ENCODE peak calls at places on chromosome 18, in seven cellular contexts. K, N, G, W, V, D and Y are unnamed samples.

GRCh38 chr18:24763765-24764548 is 303.5 kb downstream of the HRH4 start:
- DNase-seq in W (no peak), N (no peak), D (peak; percentile 83), K (no peak), G (no peak), V (no peak), Y (no peak)

GRCh38 chr18:22278798-22279197 is 109.4 kb downstream of the GATA6 start:
- DNase-seq in W (no peak), N (no peak), D (no peak), K (no peak), V (no peak), G (no peak), Y (no peak)

GRCh38 chr18:32881009-32881408 is 108.2 kb upstream of the KLHL14 start:
- DNase-seq in V (no peak), G (no peak), N (no peak), D (no peak), K (no peak), W (no peak), Y (no peak)

GRCh38 chr18:54149078-54149697 is 75.3 kb downstream of the MBD2 start:
- DNase-seq in K (no peak), G (peak; percentile 69), N (peak; percentile 63), W (peak; percentile 46), V (peak; percentile 94), D (peak; percentile 64), Y (peak; percentile 24)

GRCh38 chr18:13615432-13615861 is 110.9 kb downstream of the FAM210A start:
- DNase-seq in K (no peak), V (no peak), N (no peak), W (no peak), G (no peak), D (no peak), Y (no peak)

GRCh38 chr18:3209859-3210569 is 9.8 kb downstream of the MYOM1 start:
- DNase-seq in W (no peak), K (no peak), G (peak; percentile 20), D (no peak), N (no peak), V (no peak), Y (no peak)

GRCh38 chr18:11752116-11752911 is 63.2 kb downstream of the GNAL start:
- DNase-seq in N (no peak), V (no peak), D (peak; percentile 32), W (peak; percentile 60), K (no peak), G (no peak), Y (no peak)

GRCh38 chr18:47254341-47254939 is 3.0 kb upstream of the SKOR2 start:
- DNase-seq in D (peak; percentile 75), G (no peak), V (peak; percentile 28), K (peak; percentile 69), W (no peak), N (no peak), Y (peak; percentile 50)

GRCh38 chr18:46424898-46425297 is 232.1 kb downstream of the LOXHD1 start:
- DNase-seq in D (no peak), V (no peak), N (no peak), W (no peak), K (no peak), G (no peak), Y (peak; percentile 80)

GRCh38 chr18:22346342-22346967 is 71.3 kb downstream of the CTAGE1 start:
- DNase-seq in G (no peak), K (no peak), D (peak; percentile 71), W (no peak), N (no peak), V (peak; percentile 93), Y (peak; percentile 76)

GRCh38 chr18:58046087-58046793 is 2.2 kb downstream of the NEDD4L start:
- DNase-seq in D (no peak), V (no peak), K (no peak), W (no peak), N (no peak), G (no peak), Y (no peak)

GRCh38 chr18:58047556-58047882 is 3.5 kb downstream of the NEDD4L start:
- DNase-seq in W (no peak), G (no peak), D (no peak), N (no peak), K (no peak), V (no peak), Y (no peak)

GRCh38 chr18:58049000-58049688 is 5.1 kb downstream of the NEDD4L start:
- DNase-seq in V (no peak), W (no peak), G (no peak), D (no peak), N (no peak), K (no peak), Y (no peak)

GRCh38 chr18:58046794-58047555 is 2.9 kb downstream of the NEDD4L start:
- DNase-seq in V (no peak), G (no peak), K (no peak), N (no peak), D (no peak), W (no peak), Y (no peak)

GRCh38 chr18:58048243-58048642 is 4.2 kb downstream of the NEDD4L start:
- DNase-seq in N (no peak), K (no peak), V (peak; percentile 34), D (no peak), G (no peak), W (no peak), Y (no peak)
- TF ChIP-seq POLR2A in N (no peak), K (no peak), V (no peak), D (no peak), G (no peak), W (no peak), Y (no peak)

DNA sequence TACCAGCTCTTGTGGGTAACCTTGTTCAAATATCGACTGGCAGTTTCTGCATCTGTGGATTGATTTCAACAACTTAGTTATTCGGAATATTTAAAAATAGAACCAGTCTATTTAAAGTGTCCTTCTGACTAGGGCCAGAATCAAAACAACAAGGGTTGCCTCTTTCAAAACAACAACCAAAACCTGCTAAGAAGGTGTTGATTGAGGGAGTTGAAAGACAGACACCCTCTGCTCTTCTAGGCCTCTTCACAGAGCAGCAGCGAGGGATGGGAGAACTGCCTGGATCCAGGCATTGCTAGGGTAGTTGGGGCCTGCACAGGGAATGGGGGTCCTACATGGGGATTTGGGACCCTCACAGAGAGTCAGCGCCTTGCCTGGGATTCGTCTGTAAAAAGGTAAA is 19.8 kb downstream of the TTR start:
- DNase-seq in W (no peak), V (no peak), D (no peak), G (no peak), K (no peak), N (no peak), Y (no peak)
- H3K4me1 ChIP-seq in W (no peaks in the 10 kb centered on the region), V (no peaks in the 10 kb centered on the region), D (no peaks in the 10 kb centered on the region), G (peaks cover 5% of the 10 kb centered on the region), K (no peaks in the 10 kb centered on the region), N (peaks cover 5% of the 10 kb centered on the region), Y (no peaks in the 10 kb centered on the region)

DNA sequence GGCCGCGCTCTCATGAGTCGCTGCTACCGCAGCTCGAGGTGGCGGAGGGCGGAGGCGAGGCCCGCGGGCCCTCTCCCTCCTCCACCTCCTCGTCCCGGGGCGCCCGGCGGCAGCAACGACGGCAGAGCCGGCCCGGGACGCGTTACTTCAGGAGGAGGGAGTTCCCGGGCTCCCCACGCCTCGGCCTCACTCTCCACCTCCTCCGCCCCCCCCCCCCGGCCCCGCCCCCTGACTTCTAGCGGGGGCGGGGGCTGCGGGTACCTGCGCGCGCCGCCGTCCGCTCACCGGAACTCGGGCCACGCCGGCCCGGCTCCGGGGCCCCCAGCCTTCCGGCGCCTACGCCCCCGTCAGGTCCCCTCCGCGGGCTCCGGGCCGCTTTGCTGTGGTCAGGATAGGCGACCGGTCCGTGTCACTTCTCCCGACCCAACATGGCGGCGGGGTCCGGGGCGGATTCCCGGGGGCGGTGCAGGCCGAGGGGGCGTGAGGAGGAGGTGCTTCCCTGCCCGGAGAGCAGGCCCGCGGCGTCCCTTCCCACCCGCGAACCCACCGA is at the start of gene YES1:
- DNase-seq in G (no peak), K (peak; percentile 90), W (peak; percentile 59), N (peak; percentile 35), D (peak; percentile 86), V (peak; percentile 82), Y (peak; percentile 84)
- TF ChIP-seq POLR2A in G (peak; percentile 74), K (peak; percentile 73), W (peak; percentile 42), N (peak; percentile 48), D (no peak), V (peak; percentile 63), Y (peak; percentile 76)

DNA sequence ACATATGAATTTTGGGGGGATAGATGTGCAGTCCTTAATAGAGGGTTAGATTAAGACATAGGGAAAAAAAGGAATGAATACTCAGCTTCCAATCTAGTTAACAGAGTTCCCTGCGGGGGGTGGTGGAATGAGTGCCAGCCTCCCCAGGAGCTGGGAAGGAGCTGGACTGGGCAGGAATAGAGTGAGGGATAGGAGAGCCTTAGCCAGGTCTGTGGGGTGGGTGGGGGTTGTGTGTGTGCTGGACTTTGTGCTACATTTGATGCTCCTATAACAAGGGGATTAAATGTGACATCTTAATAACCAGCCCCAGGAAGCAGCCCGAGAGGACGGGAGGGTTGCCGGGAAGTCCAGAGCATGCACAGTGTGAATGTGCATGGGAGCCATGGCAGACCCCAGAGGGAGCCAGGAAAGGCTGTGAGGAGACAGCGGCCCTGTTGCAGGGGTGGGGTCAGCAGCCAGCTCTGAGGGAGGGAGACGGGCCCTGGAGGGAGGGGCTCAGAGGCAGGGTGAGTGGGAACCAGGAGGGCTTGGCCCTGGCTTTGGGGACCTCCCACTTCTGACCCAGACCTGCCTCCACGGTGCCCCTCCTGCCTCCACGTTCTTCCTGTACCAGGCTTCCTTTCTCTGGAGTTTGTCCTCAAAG is 3.6 kb upstream of the MBP start:
- DNase-seq in W (no peak), N (no peak), K (no peak), G (no peak), D (no peak), V (no peak), Y (no peak)
- H3K4me1 ChIP-seq in W (no peaks in the 10 kb centered on the region), N (peaks cover 16% of the 10 kb centered on the region), K (peaks cover 20% of the 10 kb centered on the region), G (peaks cover 17% of the 10 kb centered on the region), D (peaks cover 21% of the 10 kb centered on the region), V (peaks cover 11% of the 10 kb centered on the region), Y (peaks cover 19% of the 10 kb centered on the region)

DNA sequence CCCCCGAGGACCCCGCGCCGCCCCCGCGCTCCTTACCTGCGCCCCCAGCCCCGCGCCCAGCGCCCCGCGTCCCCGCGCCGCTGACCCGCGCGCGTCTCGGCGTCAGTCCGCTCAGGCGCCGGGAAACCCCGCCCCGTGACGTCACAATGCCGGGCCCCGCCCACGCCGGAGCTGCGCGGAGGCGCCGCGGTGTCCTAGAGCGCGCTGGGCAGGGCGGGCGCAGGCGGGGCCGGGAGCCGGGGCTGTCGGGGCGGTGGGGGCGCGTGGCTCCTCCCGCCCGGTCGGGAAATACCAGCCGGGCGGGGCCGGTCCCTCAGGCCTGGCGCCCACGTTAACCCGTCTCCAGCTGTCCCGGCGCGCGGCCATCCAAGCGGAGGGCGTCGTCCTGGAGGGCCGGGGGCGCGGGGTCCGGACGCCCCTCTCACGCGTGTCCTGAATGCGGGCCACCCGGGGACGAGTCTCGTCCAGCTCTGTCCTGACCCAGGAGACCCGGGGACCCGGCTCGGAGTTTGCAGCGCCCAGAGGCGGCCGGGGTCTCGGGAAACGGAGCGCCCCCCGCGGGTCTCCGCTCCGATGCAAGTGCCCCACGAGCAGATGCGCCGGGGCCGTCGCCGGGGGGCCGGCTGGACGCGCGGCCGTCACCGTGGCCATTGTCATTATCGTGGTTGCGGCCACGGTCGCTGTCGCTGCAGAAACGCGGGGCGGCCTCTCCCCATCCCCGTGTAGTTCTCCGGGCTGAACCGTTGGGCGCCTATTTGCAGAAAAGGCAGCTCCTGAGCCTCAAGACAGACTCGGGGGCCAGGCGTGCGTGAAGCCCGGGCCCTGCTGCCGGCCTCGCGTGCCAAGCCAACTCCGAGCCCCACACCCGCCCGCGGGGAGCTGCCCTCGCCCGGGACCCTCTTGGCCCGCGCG is at the start of gene SLC66A2:
- DNase-seq in N (peak; percentile 50), G (no peak), W (peak; percentile 43), V (peak; percentile 78), K (peak; percentile 98), D (peak; percentile 93), Y (peak; percentile 90)
- TF ChIP-seq POLR2A in N (no peak), G (peak; percentile 65), W (peak; percentile 54), V (peak; percentile 43), K (peak; percentile 74), D (peak; percentile 35), Y (peak; percentile 96)

GRCh38 chr18:7646174-7646886 is 79.2 kb downstream of the PTPRM start:
- DNase-seq in G (no peak), D (no peak), K (no peak), V (no peak), W (no peak), N (no peak), Y (no peak)
- H3K4me1 ChIP-seq in G (no peaks in the 10 kb centered on the region), D (no peaks in the 10 kb centered on the region), K (peaks cover 57% of the 10 kb centered on the region), V (no peaks in the 10 kb centered on the region), W (peaks cover 50% of the 10 kb centered on the region), N (no peaks in the 10 kb centered on the region), Y (peaks cover 18% of the 10 kb centered on the region)